ENCODE peak calls at places on chromosome 4, in four cellular contexts. V, X, M and J are unnamed samples.

GRCh38 chr4:158865520-158866177 is 96.8 kb downstream of the FNIP2 start:
- DNase-seq in X (no peak), V (no peak), M (no peak), J (no peak)

GRCh38 chr4:112847045-112847444 is 202.4 kb upstream of the ANK2 start:
- DNase-seq in M (no peak), X (no peak), V (no peak), J (no peak)

GRCh38 chr4:67885727-67886126 is 1.9 kb upstream of the TMPRSS11D start:
- DNase-seq in M (no peak), V (no peak), X (no peak), J (no peak)

GRCh38 chr4:74838746-74839370 is 44.5 kb upstream of the BTC start:
- DNase-seq in V (no peak), X (no peak), M (no peak), J (no peak)

GRCh38 chr4:35151816-35152572 is 1092.3 kb downstream of the ARAP2 start:
- DNase-seq in V (no peak), M (peak), X (no peak), J (no peak)

GRCh38 chr4:87657525-87657924 is 7.4 kb downstream of the DMP1 start:
- DNase-seq in X (no peak), V (no peak), M (no peak), J (peak)

GRCh38 chr4:71009091-71009490 is 15.6 kb downstream of the DCK start:
- DNase-seq in V (no peak), X (no peak), M (no peak), J (no peak)

GRCh38 chr4:151540728-151541437 is 131.9 kb downstream of the FHIP1A start:
- DNase-seq in X (no peak), V (no peak), M (no peak), J (peak)

GRCh38 chr4:95637047-95637600 is 88.4 kb upstream of the UNC5C start:
- DNase-seq in M (no peak), X (no peak), V (no peak), J (no peak)

GRCh38 chr4:147760176-147760575 is 28.3 kb downstream of the ARHGAP10 start:
- DNase-seq in X (no peak), M (no peak), V (no peak), J (no peak)

GRCh38 chr4:105998210-105998609 is 102.9 kb downstream of the NPNT start:
- DNase-seq in M (no peak), V (no peak), X (no peak), J (no peak)

GRCh38 chr4:150126880-150127236 is 48.6 kb downstream of the DCLK2 start:
- DNase-seq in V (no peak), M (no peak), X (no peak), J (no peak)

GRCh38 chr4:15756361-15756861 is 21.7 kb upstream of the CD38 start:
- DNase-seq in V (no peak), X (no peak), M (peak), J (no peak)

GRCh38 chr4:113882668-113883067 is 96.8 kb downstream of the ARSJ start:
- DNase-seq in V (no peak), M (no peak), X (no peak), J (no peak)

DNA sequence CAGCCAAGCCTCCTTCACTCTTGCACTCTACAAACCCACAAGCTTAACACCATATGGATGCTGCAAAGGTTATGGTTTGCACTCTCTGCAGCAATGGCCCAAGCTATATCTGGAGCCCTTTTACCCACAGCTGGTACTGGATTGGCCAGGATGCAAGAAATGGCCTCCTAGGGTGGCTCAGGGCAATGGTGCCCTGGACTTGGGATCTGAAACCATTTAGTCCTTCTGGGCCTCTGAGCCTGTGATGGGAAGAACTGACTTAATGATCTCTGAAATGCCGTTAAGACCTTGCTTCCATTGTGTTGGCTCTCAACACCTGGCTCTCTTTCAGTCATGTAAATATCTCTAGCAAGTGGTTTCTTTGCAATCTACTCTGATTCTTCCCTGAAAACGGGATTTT is 626.0 kb downstream of the KCTD8 start:
- DNase-seq in X (no peak), M (no peak), V (no peak), J (no peak)
- TF ChIP-seq POLR2A in X (no peak), M (no peak), V (no peak), J (no peak)

GRCh38 chr4:78938868-78939666 is at the start of gene PAQR3:
- DNase-seq in V (peak), X (peak), M (peak), J (peak)
- TF ChIP-seq POLR2A in V (peak), X (no peak), M (peak), J (peak)

GRCh38 chr4:7516773-7517144 is 82.0 kb upstream of the PSAPL1 start:
- DNase-seq in M (no peak), X (no peak), V (no peak), J (no peak)
- TF ChIP-seq POLR2A in M (no peak), X (no peak), V (no peak), J (no peak)

GRCh38 chr4:153205757-153206156 is 1.5 kb downstream of the TRIM2 start:
- DNase-seq in M (no peak), V (no peak), X (no peak), J (peak)
- TF ChIP-seq POLR2A in M (no peak), V (no peak), X (no peak), J (no peak)

GRCh38 chr4:94451051-94451404 is 714 bp upstream of the PDLIM5 start:
- DNase-seq in V (no peak), X (no peak), M (no peak), J (no peak)
- TF ChIP-seq POLR2A in V (no peak), X (no peak), M (no peak), J (no peak)

DNA sequence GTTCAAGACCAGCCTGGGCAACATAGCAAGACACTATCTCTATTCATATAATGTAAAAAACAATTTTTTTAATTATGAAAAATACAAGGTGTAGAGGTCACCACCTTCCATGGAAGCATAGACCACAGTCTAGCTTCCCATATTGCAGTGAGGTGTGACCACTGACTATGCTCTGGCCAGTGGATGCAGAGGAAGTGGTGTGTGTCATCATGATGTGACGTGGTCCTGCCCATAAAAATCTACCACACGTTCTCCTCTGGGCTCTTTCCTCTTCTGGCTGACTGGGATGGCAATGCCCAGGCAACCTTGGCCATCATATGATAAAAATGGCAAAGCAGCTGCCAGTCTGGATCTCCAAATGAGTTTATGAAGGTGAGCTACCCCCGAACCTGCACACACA is 65.7 kb downstream of the RBM47 start:
- DNase-seq in M (no peak), V (no peak), X (no peak), J (peak)
- TF ChIP-seq POLR2A in M (no peak), V (no peak), X (no peak), J (no peak)

DNA sequence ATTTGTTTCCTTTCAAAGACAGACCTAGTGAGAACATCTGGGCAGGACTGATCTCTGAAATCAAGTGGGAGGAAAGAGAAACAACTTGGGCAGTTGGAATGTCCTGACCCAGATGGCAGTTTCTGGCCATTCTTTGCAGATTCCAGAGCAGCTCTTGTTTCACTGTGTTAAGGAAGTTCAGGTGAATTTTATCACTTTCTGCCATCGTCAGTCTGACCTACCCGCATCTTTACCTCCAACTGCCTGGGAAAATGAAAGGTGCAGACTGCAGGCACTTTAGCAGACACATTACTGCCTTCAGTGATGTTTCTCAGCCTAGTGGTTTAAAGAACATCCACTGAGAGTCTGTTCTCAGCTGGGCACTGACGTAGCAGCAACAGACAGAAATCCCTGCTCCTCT is 216.2 kb downstream of the CEP135 start:
- DNase-seq in X (no peak), M (no peak), V (no peak), J (no peak)
- TF ChIP-seq POLR2A in X (no peak), M (no peak), V (no peak), J (no peak)

GRCh38 chr4:40856836-40857362 is 107.1 kb downstream of the NSUN7 start:
- DNase-seq in V (peak), M (peak), X (peak), J (no peak)
- TF ChIP-seq POLR2A in V (no peak), M (no peak), X (no peak), J (no peak)

GRCh38 chr4:18021720-18022571 is at the start of gene LCORL:
- DNase-seq in X (peak), V (peak), M (peak), J (peak)

GRCh38 chr4:18022572-18023039 is 1.1 kb upstream of the LCORL start:
- DNase-seq in V (no peak), M (no peak), X (no peak), J (no peak)

GRCh38 chr4:18020671-18021469 is 685 bp downstream of the LCORL start:
- DNase-seq in M (peak), X (peak), V (peak), J (peak)

GRCh38 chr4:18020145-18020670 is 1.3 kb downstream of the LCORL start:
- DNase-seq in V (peak), X (no peak), M (no peak), J (no peak)

GRCh38 chr4:18021470-18021719 is 160 bp downstream of the LCORL start:
- DNase-seq in M (peak), X (no peak), V (no peak), J (no peak)
- TF ChIP-seq POLR2A in M (peak), X (no peak), V (no peak), J (no peak)